ENCODE peak calls at places on chromosomes 7 and 10, in six cellular contexts. One of them, this sample, is unnamed.

GRCh38 chr7:139876622-139877283 is 47.7 kb downstream of the TBXAS1 start:
- DNase-seq in GM19239: no peak
- DNase-seq in IMR-90: peak; percentile 21
- DNase-seq in stimulated activated CD8-positive, alpha-beta memory T cell treated with anti-CD3 and anti-CD28 coated beads, Interleukin-4, amount 100 ng/mL, for 1 hour: no peak
- DNase-seq in non-pigmented ciliary epithelial cell: no peak
- DNase-seq in AG09319: no peak
- DNase-seq in this sample: no peak

GRCh38 chr10:132508497-132509443 is 28.8 kb upstream of the INPP5A start:
- DNase-seq in GM19239: no peak
- DNase-seq in IMR-90: no peak
- DNase-seq in stimulated activated CD8-positive, alpha-beta memory T cell treated with anti-CD3 and anti-CD28 coated beads, Interleukin-4, amount 100 ng/mL, for 1 hour: no peak
- DNase-seq in non-pigmented ciliary epithelial cell: no peak
- DNase-seq in AG09319: no peak
- DNase-seq in this sample: no peak

GRCh38 chr7:24723178-24723530 is 34.1 kb downstream of the GSDME start:
- DNase-seq in GM19239: no peak
- DNase-seq in IMR-90: no peak
- DNase-seq in stimulated activated CD8-positive, alpha-beta memory T cell treated with anti-CD3 and anti-CD28 coated beads, Interleukin-4, amount 100 ng/mL, for 1 hour: no peak
- DNase-seq in non-pigmented ciliary epithelial cell: no peak
- DNase-seq in AG09319: no peak
- DNase-seq in this sample: no peak

GRCh38 chr7:50393547-50394252 is 56.5 kb downstream of the FIGNL1 start:
- DNase-seq in GM19239: no peak
- DNase-seq in IMR-90: no peak
- DNase-seq in stimulated activated CD8-positive, alpha-beta memory T cell treated with anti-CD3 and anti-CD28 coated beads, Interleukin-4, amount 100 ng/mL, for 1 hour: peak; percentile 32
- DNase-seq in non-pigmented ciliary epithelial cell: no peak
- DNase-seq in AG09319: no peak
- DNase-seq in this sample: no peak

GRCh38 chr7:12123172-12123571 is 87.9 kb upstream of the TMEM106B start:
- DNase-seq in GM19239: no peak
- DNase-seq in IMR-90: no peak
- DNase-seq in stimulated activated CD8-positive, alpha-beta memory T cell treated with anti-CD3 and anti-CD28 coated beads, Interleukin-4, amount 100 ng/mL, for 1 hour: no peak
- DNase-seq in non-pigmented ciliary epithelial cell: no peak
- DNase-seq in AG09319: no peak
- DNase-seq in this sample: no peak

GRCh38 chr10:12907651-12908050 is 93.9 kb downstream of the CCDC3 start:
- DNase-seq in GM19239: no peak
- DNase-seq in IMR-90: peak; percentile 74
- DNase-seq in stimulated activated CD8-positive, alpha-beta memory T cell treated with anti-CD3 and anti-CD28 coated beads, Interleukin-4, amount 100 ng/mL, for 1 hour: no peak
- DNase-seq in non-pigmented ciliary epithelial cell: no peak
- DNase-seq in AG09319: no peak
- DNase-seq in this sample: no peak

GRCh38 chr7:44306608-44307007 is 18.8 kb downstream of the CAMK2B start:
- DNase-seq in GM19239: no peak
- DNase-seq in IMR-90: no peak
- DNase-seq in stimulated activated CD8-positive, alpha-beta memory T cell treated with anti-CD3 and anti-CD28 coated beads, Interleukin-4, amount 100 ng/mL, for 1 hour: no peak
- DNase-seq in non-pigmented ciliary epithelial cell: no peak
- DNase-seq in AG09319: no peak
- DNase-seq in this sample: no peak

GRCh38 chr7:7996568-7996967 is 28.0 kb downstream of the GLCCI1 start:
- DNase-seq in GM19239: no peak
- DNase-seq in IMR-90: peak; percentile 30
- DNase-seq in stimulated activated CD8-positive, alpha-beta memory T cell treated with anti-CD3 and anti-CD28 coated beads, Interleukin-4, amount 100 ng/mL, for 1 hour: no peak
- DNase-seq in non-pigmented ciliary epithelial cell: no peak
- DNase-seq in AG09319: peak; percentile 1
- DNase-seq in this sample: peak; percentile 4

GRCh38 chr7:16585540-16585939 is 58.9 kb downstream of the LRRC72 start:
- DNase-seq in GM19239: no peak
- DNase-seq in IMR-90: no peak
- DNase-seq in stimulated activated CD8-positive, alpha-beta memory T cell treated with anti-CD3 and anti-CD28 coated beads, Interleukin-4, amount 100 ng/mL, for 1 hour: no peak
- DNase-seq in non-pigmented ciliary epithelial cell: no peak
- DNase-seq in AG09319: no peak
- DNase-seq in this sample: no peak

GRCh38 chr7:139798221-139798620 is 20.4 kb upstream of the HIPK2 start:
- DNase-seq in GM19239: no peak
- DNase-seq in IMR-90: no peak
- DNase-seq in stimulated activated CD8-positive, alpha-beta memory T cell treated with anti-CD3 and anti-CD28 coated beads, Interleukin-4, amount 100 ng/mL, for 1 hour: no peak
- DNase-seq in non-pigmented ciliary epithelial cell: no peak
- DNase-seq in AG09319: no peak
- DNase-seq in this sample: no peak

GRCh38 chr10:14358886-14359573 is 28.3 kb upstream of the FRMD4A start:
- DNase-seq in GM19239: no peak
- DNase-seq in IMR-90: no peak
- DNase-seq in stimulated activated CD8-positive, alpha-beta memory T cell treated with anti-CD3 and anti-CD28 coated beads, Interleukin-4, amount 100 ng/mL, for 1 hour: no peak
- DNase-seq in non-pigmented ciliary epithelial cell: no peak
- DNase-seq in AG09319: no peak
- DNase-seq in this sample: no peak

GRCh38 chr7:83427929-83428328 is 221.0 kb downstream of the SEMA3E start:
- DNase-seq in GM19239: no peak
- DNase-seq in IMR-90: no peak
- DNase-seq in stimulated activated CD8-positive, alpha-beta memory T cell treated with anti-CD3 and anti-CD28 coated beads, Interleukin-4, amount 100 ng/mL, for 1 hour: no peak
- DNase-seq in non-pigmented ciliary epithelial cell: no peak
- DNase-seq in AG09319: no peak
- DNase-seq in this sample: no peak

GRCh38 chr7:47801423-47801822 is 146.8 kb downstream of the PKD1L1 start:
- DNase-seq in GM19239: no peak
- DNase-seq in IMR-90: no peak
- DNase-seq in stimulated activated CD8-positive, alpha-beta memory T cell treated with anti-CD3 and anti-CD28 coated beads, Interleukin-4, amount 100 ng/mL, for 1 hour: no peak
- DNase-seq in non-pigmented ciliary epithelial cell: no peak
- DNase-seq in AG09319: no peak
- DNase-seq in this sample: no peak

GRCh38 chr7:7772385-7772784 is 54.0 kb upstream of the RPA3 start:
- DNase-seq in GM19239: no peak
- DNase-seq in IMR-90: peak; percentile 67
- DNase-seq in stimulated activated CD8-positive, alpha-beta memory T cell treated with anti-CD3 and anti-CD28 coated beads, Interleukin-4, amount 100 ng/mL, for 1 hour: no peak
- DNase-seq in non-pigmented ciliary epithelial cell: no peak
- DNase-seq in AG09319: no peak
- DNase-seq in this sample: peak; percentile 9

GRCh38 chr7:96311967-96312366 is 9.9 kb downstream of the SLC25A13 start:
- DNase-seq in GM19239: no peak
- DNase-seq in IMR-90: peak; percentile 35
- DNase-seq in stimulated activated CD8-positive, alpha-beta memory T cell treated with anti-CD3 and anti-CD28 coated beads, Interleukin-4, amount 100 ng/mL, for 1 hour: no peak
- DNase-seq in non-pigmented ciliary epithelial cell: no peak
- DNase-seq in AG09319: no peak
- DNase-seq in this sample: no peak

GRCh38 chr7:157233677-157234076 is 95.0 kb downstream of the UBE3C start:
- DNase-seq in GM19239: no peak
- DNase-seq in IMR-90: peak; percentile 12
- DNase-seq in stimulated activated CD8-positive, alpha-beta memory T cell treated with anti-CD3 and anti-CD28 coated beads, Interleukin-4, amount 100 ng/mL, for 1 hour: no peak
- DNase-seq in non-pigmented ciliary epithelial cell: no peak
- DNase-seq in AG09319: no peak
- DNase-seq in this sample: no peak

GRCh38 chr10:30098624-30099023 is 39.2 kb upstream of the JCAD start:
- DNase-seq in GM19239: no peak
- DNase-seq in IMR-90: peak; percentile 92
- DNase-seq in stimulated activated CD8-positive, alpha-beta memory T cell treated with anti-CD3 and anti-CD28 coated beads, Interleukin-4, amount 100 ng/mL, for 1 hour: no peak
- DNase-seq in non-pigmented ciliary epithelial cell: peak; percentile 84
- DNase-seq in AG09319: peak; percentile 72
- DNase-seq in this sample: no peak

GRCh38 chr7:26620352-26620751 is 244.0 kb downstream of the SKAP2 start:
- DNase-seq in GM19239: no peak
- DNase-seq in IMR-90: no peak
- DNase-seq in stimulated activated CD8-positive, alpha-beta memory T cell treated with anti-CD3 and anti-CD28 coated beads, Interleukin-4, amount 100 ng/mL, for 1 hour: no peak
- DNase-seq in non-pigmented ciliary epithelial cell: no peak
- DNase-seq in AG09319: no peak
- DNase-seq in this sample: no peak

GRCh38 chr7:29606830-29607229 is 43.2 kb downstream of the PRR15 start:
- DNase-seq in GM19239: no peak
- DNase-seq in IMR-90: no peak
- DNase-seq in stimulated activated CD8-positive, alpha-beta memory T cell treated with anti-CD3 and anti-CD28 coated beads, Interleukin-4, amount 100 ng/mL, for 1 hour: no peak
- DNase-seq in non-pigmented ciliary epithelial cell: no peak
- DNase-seq in AG09319: no peak
- DNase-seq in this sample: no peak

GRCh38 chr7:123680580-123680979 is 24.9 kb downstream of the LMOD2 start:
- DNase-seq in GM19239: no peak
- DNase-seq in IMR-90: no peak
- DNase-seq in stimulated activated CD8-positive, alpha-beta memory T cell treated with anti-CD3 and anti-CD28 coated beads, Interleukin-4, amount 100 ng/mL, for 1 hour: no peak
- DNase-seq in non-pigmented ciliary epithelial cell: no peak
- DNase-seq in AG09319: no peak
- DNase-seq in this sample: no peak

GRCh38 chr7:19834566-19834965 is 61.1 kb upstream of the TMEM196 start:
- DNase-seq in GM19239: no peak
- DNase-seq in IMR-90: no peak
- DNase-seq in stimulated activated CD8-positive, alpha-beta memory T cell treated with anti-CD3 and anti-CD28 coated beads, Interleukin-4, amount 100 ng/mL, for 1 hour: no peak
- DNase-seq in non-pigmented ciliary epithelial cell: no peak
- DNase-seq in AG09319: no peak
- DNase-seq in this sample: no peak

GRCh38 chr7:143936087-143937009 is 1.3 kb downstream of the OR2F2 start:
- DNase-seq in GM19239: no peak
- DNase-seq in IMR-90: peak; percentile 85
- DNase-seq in stimulated activated CD8-positive, alpha-beta memory T cell treated with anti-CD3 and anti-CD28 coated beads, Interleukin-4, amount 100 ng/mL, for 1 hour: no peak
- DNase-seq in non-pigmented ciliary epithelial cell: peak; percentile 69
- DNase-seq in AG09319: peak; percentile 68
- DNase-seq in this sample: peak; percentile 33

GRCh38 chr10:99276848-99277486 is 41.3 kb upstream of the HPSE2 start:
- DNase-seq in GM19239: no peak
- DNase-seq in IMR-90: peak; percentile 2
- DNase-seq in stimulated activated CD8-positive, alpha-beta memory T cell treated with anti-CD3 and anti-CD28 coated beads, Interleukin-4, amount 100 ng/mL, for 1 hour: no peak
- DNase-seq in non-pigmented ciliary epithelial cell: no peak
- DNase-seq in AG09319: no peak
- DNase-seq in this sample: no peak

GRCh38 chr7:23477962-23478866 is 7.9 kb upstream of the IGF2BP3 start:
- DNase-seq in GM19239: no peak
- DNase-seq in IMR-90: no peak
- DNase-seq in stimulated activated CD8-positive, alpha-beta memory T cell treated with anti-CD3 and anti-CD28 coated beads, Interleukin-4, amount 100 ng/mL, for 1 hour: no peak
- DNase-seq in non-pigmented ciliary epithelial cell: no peak
- DNase-seq in AG09319: no peak
- DNase-seq in this sample: no peak

GRCh38 chr7:43977525-43977924 is 20.2 kb upstream of the SPDYE1 start:
- DNase-seq in GM19239: no peak
- DNase-seq in IMR-90: no peak
- DNase-seq in stimulated activated CD8-positive, alpha-beta memory T cell treated with anti-CD3 and anti-CD28 coated beads, Interleukin-4, amount 100 ng/mL, for 1 hour: no peak
- DNase-seq in non-pigmented ciliary epithelial cell: no peak
- DNase-seq in AG09319: no peak
- DNase-seq in this sample: no peak

GRCh38 chr7:130959743-130960207 is 225.8 kb upstream of the KLF14 start:
- DNase-seq in GM19239: no peak
- DNase-seq in IMR-90: peak; percentile 85
- DNase-seq in stimulated activated CD8-positive, alpha-beta memory T cell treated with anti-CD3 and anti-CD28 coated beads, Interleukin-4, amount 100 ng/mL, for 1 hour: no peak
- DNase-seq in non-pigmented ciliary epithelial cell: no peak
- DNase-seq in AG09319: peak; percentile 64
- DNase-seq in this sample: peak; percentile 29

GRCh38 chr7:87600130-87601124 is at the start of gene ABCB1:
- DNase-seq in GM19239: peak; percentile 15
- DNase-seq in IMR-90: peak; percentile 35
- DNase-seq in stimulated activated CD8-positive, alpha-beta memory T cell treated with anti-CD3 and anti-CD28 coated beads, Interleukin-4, amount 100 ng/mL, for 1 hour: peak; percentile 15
- DNase-seq in non-pigmented ciliary epithelial cell: no peak
- DNase-seq in AG09319: no peak
- DNase-seq in this sample: peak; percentile 72

GRCh38 chr10:113131611-113132330 is 181.7 kb downstream of the TCF7L2 start:
- DNase-seq in GM19239: no peak
- DNase-seq in IMR-90: peak; percentile 80
- DNase-seq in stimulated activated CD8-positive, alpha-beta memory T cell treated with anti-CD3 and anti-CD28 coated beads, Interleukin-4, amount 100 ng/mL, for 1 hour: no peak
- DNase-seq in non-pigmented ciliary epithelial cell: peak; percentile 49
- DNase-seq in AG09319: peak; percentile 87
- DNase-seq in this sample: peak; percentile 71

GRCh38 chr7:156903232-156903909 is 10.4 kb upstream of the LMBR1 start:
- DNase-seq in GM19239: no peak
- DNase-seq in IMR-90: peak; percentile 19
- DNase-seq in stimulated activated CD8-positive, alpha-beta memory T cell treated with anti-CD3 and anti-CD28 coated beads, Interleukin-4, amount 100 ng/mL, for 1 hour: peak; percentile 20
- DNase-seq in non-pigmented ciliary epithelial cell: no peak
- DNase-seq in AG09319: no peak
- DNase-seq in this sample: no peak

GRCh38 chr7:5586963-5587348 is 163.3 kb upstream of the TNRC18 start:
- DNase-seq in GM19239: no peak
- DNase-seq in IMR-90: no peak
- DNase-seq in stimulated activated CD8-positive, alpha-beta memory T cell treated with anti-CD3 and anti-CD28 coated beads, Interleukin-4, amount 100 ng/mL, for 1 hour: no peak
- DNase-seq in non-pigmented ciliary epithelial cell: no peak
- DNase-seq in AG09319: no peak
- DNase-seq in this sample: no peak

GRCh38 chr7:157096286-157097055 is 42.3 kb upstream of the UBE3C start:
- DNase-seq in GM19239: no peak
- DNase-seq in IMR-90: no peak
- DNase-seq in stimulated activated CD8-positive, alpha-beta memory T cell treated with anti-CD3 and anti-CD28 coated beads, Interleukin-4, amount 100 ng/mL, for 1 hour: no peak
- DNase-seq in non-pigmented ciliary epithelial cell: no peak
- DNase-seq in AG09319: no peak
- DNase-seq in this sample: no peak

GRCh38 chr10:83680470-83680891 is 458.8 kb upstream of the GHITM start:
- DNase-seq in GM19239: peak; percentile 61
- DNase-seq in IMR-90: no peak
- DNase-seq in stimulated activated CD8-positive, alpha-beta memory T cell treated with anti-CD3 and anti-CD28 coated beads, Interleukin-4, amount 100 ng/mL, for 1 hour: no peak
- DNase-seq in non-pigmented ciliary epithelial cell: no peak
- DNase-seq in AG09319: no peak
- DNase-seq in this sample: no peak

GRCh38 chr10:95346715-95347401 is 56.1 kb upstream of the PDLIM1 start:
- DNase-seq in GM19239: no peak
- DNase-seq in IMR-90: no peak
- DNase-seq in stimulated activated CD8-positive, alpha-beta memory T cell treated with anti-CD3 and anti-CD28 coated beads, Interleukin-4, amount 100 ng/mL, for 1 hour: no peak
- DNase-seq in non-pigmented ciliary epithelial cell: no peak
- DNase-seq in AG09319: no peak
- DNase-seq in this sample: no peak

GRCh38 chr10:25818751-25819150 is 115.3 kb upstream of the MYO3A start:
- DNase-seq in GM19239: no peak
- DNase-seq in IMR-90: no peak
- DNase-seq in stimulated activated CD8-positive, alpha-beta memory T cell treated with anti-CD3 and anti-CD28 coated beads, Interleukin-4, amount 100 ng/mL, for 1 hour: no peak
- DNase-seq in non-pigmented ciliary epithelial cell: no peak
- DNase-seq in AG09319: no peak
- DNase-seq in this sample: no peak